ENCODE peak calls at places on chromosome 11, in seven cellular contexts. One of them, this sample, is unnamed.

GRCh38 chr11:71342951-71343827 is 90.8 kb upstream of the SHANK2 start:
- DNase-seq in GM03348: peak; percentile 78
- DNase-seq in keratinocyte: no peak
- DNase-seq in NCI-H1930: no peak
- DNase-seq in left cardiac atrium: no peak
- DNase-seq in retina: peak; percentile 31
- DNase-seq in bronchial epithelial cell: peak; percentile 39
- DNase-seq in this sample: peak; percentile 10

GRCh38 chr11:86484164-86484794 is 109.6 kb downstream of the CCDC81 start:
- DNase-seq in left cardiac atrium: peak; percentile 75
- DNase-seq in GM03348: peak; percentile 92
- DNase-seq in bronchial epithelial cell: peak; percentile 59
- DNase-seq in retina: no peak
- DNase-seq in keratinocyte: peak; percentile 82
- DNase-seq in NCI-H1930: no peak
- DNase-seq in this sample: peak; percentile 80

GRCh38 chr11:24747275-24748251 is 250.7 kb downstream of the LUZP2 start:
- DNase-seq in keratinocyte: no peak
- DNase-seq in retina: no peak
- DNase-seq in GM03348: no peak
- DNase-seq in bronchial epithelial cell: peak; percentile 84
- DNase-seq in left cardiac atrium: no peak
- DNase-seq in NCI-H1930: no peak
- DNase-seq in this sample: no peak

GRCh38 chr11:61967924-61968757 is 707 bp upstream of the FTH1 start:
- DNase-seq in bronchial epithelial cell: no peak
- DNase-seq in GM03348: no peak
- DNase-seq in NCI-H1930: peak; percentile 23
- DNase-seq in retina: peak; percentile 89
- DNase-seq in left cardiac atrium: peak; percentile 61
- DNase-seq in keratinocyte: no peak
- DNase-seq in this sample: peak; percentile 42

GRCh38 chr11:30092518-30092917 is 75.7 kb upstream of the KCNA4 start:
- DNase-seq in bronchial epithelial cell: no peak
- DNase-seq in NCI-H1930: no peak
- DNase-seq in GM03348: no peak
- DNase-seq in left cardiac atrium: no peak
- DNase-seq in keratinocyte: no peak
- DNase-seq in retina: no peak
- DNase-seq in this sample: no peak

GRCh38 chr11:111422494-111423249 is 43.6 kb upstream of the POU2AF1 start:
- DNase-seq in bronchial epithelial cell: peak; percentile 18
- DNase-seq in left cardiac atrium: no peak
- DNase-seq in GM03348: peak; percentile 56
- DNase-seq in keratinocyte: no peak
- DNase-seq in retina: peak; percentile 40
- DNase-seq in NCI-H1930: peak; percentile 34
- DNase-seq in this sample: peak; percentile 46

GRCh38 chr11:67449116-67449844 is 3.2 kb downstream of the GPR152 start:
- DNase-seq in bronchial epithelial cell: no peak
- DNase-seq in left cardiac atrium: no peak
- DNase-seq in retina: no peak
- DNase-seq in keratinocyte: no peak
- DNase-seq in NCI-H1930: no peak
- DNase-seq in GM03348: no peak
- DNase-seq in this sample: no peak

GRCh38 chr11:71223671-71224660 is 28.4 kb downstream of the SHANK2 start:
- DNase-seq in retina: no peak
- DNase-seq in NCI-H1930: no peak
- DNase-seq in bronchial epithelial cell: no peak
- DNase-seq in keratinocyte: no peak
- DNase-seq in GM03348: no peak
- DNase-seq in left cardiac atrium: no peak
- DNase-seq in this sample: no peak

GRCh38 chr11:33554219-33554618 is 146.4 kb downstream of the C11orf91 start:
- DNase-seq in NCI-H1930: no peak
- DNase-seq in bronchial epithelial cell: no peak
- DNase-seq in left cardiac atrium: no peak
- DNase-seq in retina: no peak
- DNase-seq in GM03348: no peak
- DNase-seq in keratinocyte: no peak
- DNase-seq in this sample: no peak

GRCh38 chr11:27296406-27296994 is 66.5 kb downstream of the CCDC34 start:
- DNase-seq in retina: no peak
- DNase-seq in NCI-H1930: peak; percentile 10
- DNase-seq in left cardiac atrium: no peak
- DNase-seq in bronchial epithelial cell: peak; percentile 69
- DNase-seq in GM03348: peak; percentile 72
- DNase-seq in keratinocyte: no peak
- DNase-seq in this sample: peak; percentile 74

GRCh38 chr11:125990244-125990643 is 44.4 kb downstream of the VSIG10L2 start:
- DNase-seq in keratinocyte: no peak
- DNase-seq in GM03348: peak; percentile 60
- DNase-seq in retina: no peak
- DNase-seq in NCI-H1930: no peak
- DNase-seq in left cardiac atrium: peak; percentile 46
- DNase-seq in bronchial epithelial cell: peak; percentile 13
- DNase-seq in this sample: peak; percentile 75

GRCh38 chr11:126113515-126113957 is 50.9 kb upstream of the CDON start:
- DNase-seq in NCI-H1930: no peak
- DNase-seq in GM03348: peak; percentile 93
- DNase-seq in keratinocyte: peak; percentile 40
- DNase-seq in retina: peak; percentile 13
- DNase-seq in bronchial epithelial cell: peak; percentile 93
- DNase-seq in left cardiac atrium: peak; percentile 93
- DNase-seq in this sample: peak; percentile 87

This sample was measured in iris pigment epithelial cell.